ENCODE peak calls at places on chromosome 15, in five cellular contexts. D is fibroblast of the aortic adventitia, S is H1, A is AG09309, O is right lobe of liver. F is an unnamed sample.

GRCh38 chr15:90644946-90645725 is 72.0 kb upstream of the BLM start:
- DNase-seq in D (no peak), S (no peak), O (no peak), A (no peak), F (no peak)

GRCh38 chr15:89127054-89127702 is 38.9 kb downstream of the ABHD2 start:
- DNase-seq in S (no peak), O (no peak), A (no peak), D (peak), F (no peak)

GRCh38 chr15:79002631-79003030 is 57.8 kb upstream of the CTSH start:
- DNase-seq in A (no peak), O (no peak), S (no peak), D (no peak), F (no peak)

GRCh38 chr15:64166104-64166890 is 3.5 kb upstream of the PPIB start:
- DNase-seq in A (no peak), D (peak), O (no peak), S (no peak), F (no peak)

GRCh38 chr15:51736646-51737537 is 563 bp downstream of the LYSMD2 start:
- DNase-seq in A (no peak), D (no peak), S (no peak), O (peak), F (no peak)

GRCh38 chr15:101474233-101474632 is 15.3 kb downstream of the PCSK6 start:
- DNase-seq in O (no peak), S (no peak), A (no peak), D (no peak), F (no peak)

GRCh38 chr15:27902680-27903385 is 196.3 kb downstream of the OCA2 start:
- DNase-seq in O (no peak), D (no peak), A (no peak), S (no peak), F (no peak)

GRCh38 chr15:63973212-63974009 is 72.9 kb downstream of the DAPK2 start:
- DNase-seq in A (peak), D (peak), O (no peak), S (no peak), F (peak)

GRCh38 chr15:42146551-42147430 is 9.6 kb downstream of the PLA2G4F start:
- DNase-seq in D (no peak), O (no peak), A (no peak), S (no peak), F (no peak)

GRCh38 chr15:74997161-74997942 is 2.0 kb downstream of the SCAMP5 start:
- DNase-seq in D (no peak), A (no peak), O (no peak), S (no peak), F (no peak)

GRCh38 chr15:32983679-32984078 is 210.8 kb downstream of the FMN1 start:
- DNase-seq in S (no peak), O (no peak), D (no peak), A (no peak), F (no peak)

GRCh38 chr15:69143756-69144436 is 16.5 kb upstream of the GLCE start:
- DNase-seq in D (no peak), S (no peak), O (no peak), A (no peak), F (no peak)

GRCh38 chr15:47736123-47736786 is 18.9 kb downstream of the SEMA6D start:
- DNase-seq in A (no peak), S (no peak), D (no peak), O (no peak), F (no peak)
- TF ChIP-seq CTCF in A (no peak), S (no peak), D (no peak), O (no peak), F (no peak)

DNA sequence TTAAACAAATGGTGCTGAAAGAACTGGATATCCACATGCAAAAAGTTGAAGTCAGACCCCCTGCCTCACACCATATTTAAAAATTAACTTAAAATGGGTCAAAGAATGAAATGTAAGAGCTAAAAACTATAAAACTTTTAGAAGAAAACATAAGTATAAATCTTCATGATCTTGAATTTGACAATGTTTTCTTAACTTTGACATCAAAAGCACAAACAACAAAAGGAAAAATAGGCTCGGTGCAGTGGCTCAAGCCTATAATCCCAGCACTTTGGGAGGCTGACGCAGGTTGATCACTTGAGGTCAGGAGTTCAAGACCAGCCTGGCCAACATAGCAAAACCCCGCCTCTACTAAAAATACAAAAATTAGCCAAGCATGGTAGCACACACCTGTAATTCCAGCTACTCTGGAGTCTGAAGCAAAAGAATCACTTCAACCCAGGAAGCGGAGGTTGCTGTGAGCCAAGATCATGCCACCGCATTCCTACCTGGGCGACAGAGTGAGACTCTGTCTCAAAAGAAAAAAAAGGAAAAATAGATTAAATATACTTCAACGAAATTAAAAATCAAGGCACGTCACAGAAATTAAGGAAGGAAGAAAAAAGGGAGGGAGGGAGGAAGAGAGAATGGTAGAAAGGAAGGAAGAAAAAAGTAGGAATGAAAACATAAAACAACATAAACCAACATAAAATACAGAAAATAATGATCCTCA is 1.5 kb downstream of the RAB27A start:
- DNase-seq in D (no peak), S (no peak), O (no peak), A (no peak), F (no peak)
- H3K4me3 ChIP-seq in D (peak), S (peak), O (peak), A (no peak), F (no peak)

GRCh38 chr15:40108855-40109735 is at the start of gene BMF:
- DNase-seq in D (peak), O (peak), S (peak), A (peak), F (peak)
- TF ChIP-seq CTCF in D (peak), O (no peak), S (peak), A (peak), F (peak)

GRCh38 chr15:48984811-48985352 is 21.2 kb upstream of the SHC4 start:
- DNase-seq in A (no peak), D (peak), O (no peak), S (no peak), F (peak)

GRCh38 chr15:48986240-48986639 is 22.5 kb upstream of the SHC4 start:
- DNase-seq in O (no peak), S (no peak), D (no peak), A (no peak), F (no peak)

GRCh38 chr15:48981941-48982340 is 18.2 kb upstream of the SHC4 start:
- DNase-seq in S (no peak), O (no peak), D (no peak), A (no peak), F (no peak)

GRCh38 chr15:48987142-48987541 is 23.4 kb upstream of the SHC4 start:
- DNase-seq in O (no peak), S (no peak), A (no peak), D (no peak), F (no peak)

GRCh38 chr15:48984021-48984420 is 20.3 kb upstream of the SHC4 start:
- DNase-seq in A (no peak), S (no peak), O (no peak), D (no peak), F (no peak)
- H3K4me3 ChIP-seq in A (no peak), S (no peak), O (no peak), D (no peak), F (no peak)

GRCh38 chr15:53307952-53308624 is 451.4 kb downstream of the WDR72 start:
- DNase-seq in A (no peak), D (no peak), S (no peak), O (no peak), F (peak)

GRCh38 chr15:53310709-53311108 is 448.8 kb downstream of the WDR72 start:
- DNase-seq in A (no peak), S (no peak), O (no peak), D (no peak), F (no peak)

DNA sequence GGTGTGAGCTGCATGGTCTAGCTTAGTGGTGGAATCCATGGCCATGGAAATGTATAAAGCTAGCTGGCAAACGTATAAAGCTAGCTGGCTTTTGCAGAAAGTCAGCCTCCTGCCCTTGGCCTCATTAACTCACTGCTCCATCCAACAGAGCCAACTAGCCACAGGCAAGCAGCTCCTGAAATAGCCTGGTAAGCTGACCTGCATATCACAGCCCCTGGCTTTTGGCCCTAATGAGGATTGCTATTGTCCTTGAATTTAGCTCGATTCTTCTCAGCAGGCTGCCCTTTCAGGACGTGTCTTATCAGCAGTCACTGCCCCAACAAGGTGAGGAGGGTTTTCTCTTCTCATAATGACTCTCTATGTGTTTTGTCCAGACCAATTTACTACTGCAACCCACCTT is 446.8 kb downstream of the WDR72 start:
- DNase-seq in D (no peak), A (no peak), O (no peak), S (no peak), F (no peak)
- TF ChIP-seq CTCF in D (no peak), A (no peak), O (no peak), S (no peak), F (no peak)

GRCh38 chr15:70964686-70965085 is 72.1 kb downstream of the LRRC49 start:
- DNase-seq in A (no peak), S (no peak), O (no peak), D (no peak), F (no peak)

GRCh38 chr15:70962084-70962483 is 69.5 kb downstream of the LRRC49 start:
- DNase-seq in A (no peak), D (no peak), O (no peak), S (no peak), F (no peak)

GRCh38 chr15:70964058-70964457 is 71.4 kb downstream of the LRRC49 start:
- DNase-seq in A (no peak), S (no peak), D (no peak), O (no peak), F (no peak)

GRCh38 chr15:70967646-70968045 is 75.0 kb downstream of the LRRC49 start:
- DNase-seq in O (no peak), D (no peak), S (no peak), A (no peak), F (no peak)

GRCh38 chr15:70963199-70963598 is 70.6 kb downstream of the LRRC49 start:
- DNase-seq in D (no peak), O (no peak), S (no peak), A (no peak), F (no peak)
- H3K4me3 ChIP-seq in D (no peak), O (no peak), S (no peak), A (no peak), F (no peak)

F was measured in astrocyte of the spinal cord.